ENCODE peak calls at places on chromosome X, in ten cellular contexts. Q is esophagus squamous epithelium, I is cardiac muscle cell, W is CD14-positive monocyte, K is breast epithelium, S is NB4, N is H1, Y is thyroid gland, E is OCI-LY7, Z is bronchial epithelial cell. G is an unnamed sample.

GRCh38 chrX:153588021-153588781 is 10.7 kb downstream of the CCNQ start:
- DNase-seq in Y (no peak), S (no peak), Z (no peak), K (no peak), W (no peak), E (no peak), N (no peak), Q (no peak), I (no peak), G (no peak)

GRCh38 chrX:78650906-78651437 is 8.2 kb downstream of the RTL3 start:
- DNase-seq in N (no peak), K (no peak), I (peak; percentile 68), Z (no peak), E (no peak), Y (no peak), S (peak; percentile 91), W (no peak), Q (no peak), G (no peak)

GRCh38 chrX:108834036-108834435 is 97.7 kb upstream of the IRS4 start:
- DNase-seq in Z (no peak), W (no peak), S (no peak), N (no peak), Q (no peak), I (no peak), E (no peak), Y (peak; percentile 1), K (no peak), G (no peak)

GRCh38 chrX:147978931-147979330 is 2.2 kb upstream of the FMR1NB start:
- DNase-seq in W (no peak), I (no peak), K (no peak), N (no peak), S (peak; percentile 12), Q (no peak), Y (no peak), Z (no peak), E (no peak), G (no peak)

GRCh38 chrX:39582091-39582490 is 515.7 kb downstream of the BCOR start:
- DNase-seq in S (peak; percentile 3), Z (peak; percentile 42), E (no peak), K (peak; percentile 58), I (peak; percentile 40), Q (no peak), Y (peak; percentile 3), W (peak; percentile 48), N (no peak), G (no peak)

GRCh38 chrX:48835524-48836329 is at the start of gene PCSK1N:
- DNase-seq in W (no peak), K (no peak), E (no peak), I (no peak), Q (no peak), Y (no peak), N (no peak), Z (no peak), S (no peak), G (no peak)

GRCh38 chrX:71017396-71017939 is 50.7 kb downstream of the SNX12 start:
- DNase-seq in K (peak; percentile 78), E (no peak), Q (no peak), I (peak; percentile 1), N (no peak), S (no peak), Z (peak; percentile 4), Y (no peak), W (no peak), G (no peak)

GRCh38 chrX:27444093-27444908 is 18.8 kb downstream of the PPP4R3C start:
- DNase-seq in E (no peak), W (no peak), Y (no peak), S (no peak), I (no peak), K (no peak), Q (no peak), N (no peak), Z (no peak), G (no peak)

GRCh38 chrX:1713296-1713695 is 98.4 kb downstream of the ASMT start:
- DNase-seq in Y (no peak), Z (no peak), W (no peak), E (no peak), S (no peak), K (no peak), Q (no peak), N (no peak), I (no peak), G (no peak)

GRCh38 chrX:12819231-12819630 is 28.0 kb downstream of the PRPS2 start:
- DNase-seq in K (no peak), Y (no peak), Z (peak; percentile 80), S (no peak), E (no peak), N (no peak), I (no peak), W (no peak), Q (no peak), G (no peak)

GRCh38 chrX:10071451-10072163 is 85.2 kb upstream of the CLCN4 start:
- DNase-seq in N (no peak), S (no peak), Z (no peak), I (no peak), K (no peak), Y (no peak), W (no peak), E (no peak), Q (no peak), G (no peak)

GRCh38 chrX:72048515-72049455 is 82.9 kb downstream of the RTL5 start:
- DNase-seq in I (no peak), Z (no peak), W (no peak), Y (no peak), E (no peak), K (no peak), Q (no peak), N (no peak), S (peak; percentile 38), G (no peak)

GRCh38 chrX:40521868-40522450 is 58.8 kb upstream of the ATP6AP2 start:
- DNase-seq in S (no peak), W (no peak), Z (no peak), Y (no peak), I (no peak), N (no peak), Q (no peak), K (no peak), E (no peak), G (no peak)

GRCh38 chrX:119423631-119424030 is 24.5 kb downstream of the SLC25A43 start:
- DNase-seq in K (no peak), Z (no peak), Q (no peak), I (peak; percentile 54), S (no peak), W (no peak), Y (no peak), E (no peak), N (no peak), G (no peak)

GRCh38 chrX:149074429-149074828 is 430.7 kb downstream of the IDS start:
- DNase-seq in K (no peak), Z (peak; percentile 22), W (no peak), I (peak; percentile 86), Q (no peak), E (peak; percentile 0), S (peak; percentile 74), N (no peak), Y (no peak), G (no peak)

GRCh38 chrX:34350552-34350951 is 218.4 kb upstream of the FAM47A start:
- DNase-seq in N (no peak), E (no peak), Z (peak; percentile 11), W (no peak), I (peak; percentile 54), K (no peak), S (no peak), Q (no peak), Y (no peak), G (no peak)

GRCh38 chrX:53324803-53325202 is 43.4 kb upstream of the IQSEC2 start:
- DNase-seq in E (no peak), Z (no peak), Q (no peak), W (no peak), I (no peak), Y (no peak), S (no peak), K (no peak), N (no peak), G (no peak)

GRCh38 chrX:120358687-120359086 is 3.2 kb upstream of the ATP1B4 start:
- DNase-seq in Y (no peak), I (no peak), Q (no peak), N (no peak), E (no peak), S (no peak), W (no peak), K (no peak), Z (peak; percentile 59), G (no peak)

GRCh38 chrX:101462892-101463291 is 22.4 kb upstream of the ARMCX4 start:
- DNase-seq in Z (peak; percentile 31), I (peak; percentile 32), N (no peak), Q (no peak), K (no peak), W (no peak), Y (no peak), E (peak; percentile 8), S (peak; percentile 3), G (no peak)
- TF ChIP-seq CTCF in Z (peak; percentile 38), I (peak; percentile 22), N (no peak), Q (no peak), K (no peak), W (no peak), Y (peak; percentile 9), E (peak; percentile 41), S (no peak), G (no peak)

DNA sequence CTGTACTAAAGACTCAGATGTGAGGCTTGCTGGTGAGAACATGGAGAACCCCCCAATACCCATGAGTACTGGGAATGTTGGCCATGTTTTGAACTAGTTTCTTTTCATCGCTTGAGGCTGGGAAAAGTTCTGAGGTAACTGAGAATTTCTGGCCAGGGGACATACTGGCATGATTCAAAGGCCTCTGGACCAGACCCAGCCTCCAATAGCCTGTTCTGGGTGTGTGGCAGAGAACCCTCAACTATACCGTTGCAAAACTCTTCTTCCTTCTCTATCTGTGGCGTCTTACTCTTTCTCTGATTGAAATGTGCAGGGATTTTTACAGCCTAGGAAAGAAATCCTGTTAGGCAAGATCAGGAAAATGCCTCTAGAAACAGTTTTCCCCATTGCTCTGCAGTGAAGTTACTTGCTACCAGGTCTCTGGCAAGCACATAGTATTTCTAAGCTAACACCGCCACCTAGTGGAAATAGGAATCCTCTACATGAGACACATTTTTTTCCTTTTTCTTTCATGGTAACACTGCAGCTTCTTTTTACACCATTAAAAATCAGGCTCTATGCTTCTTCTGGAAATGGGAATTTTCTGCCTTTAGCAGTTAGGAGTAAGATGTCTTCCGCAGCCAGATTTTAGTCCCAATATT is 170.7 kb upstream of the ZCCHC13 start:
- DNase-seq in K (no peak), I (peak; percentile 78), N (no peak), Q (no peak), E (peak; percentile 62), Y (no peak), S (peak; percentile 69), W (no peak), Z (peak; percentile 42), G (no peak)
- TF ChIP-seq CTCF in K (peak; percentile 51), I (peak; percentile 45), N (no peak), Q (peak; percentile 66), E (peak; percentile 76), Y (peak; percentile 57), S (peak; percentile 44), W (peak; percentile 54), Z (peak; percentile 49), G (no peak)

GRCh38 chrX:133215747-133216146 is 2.4 kb downstream of the TFDP3 start:
- DNase-seq in Y (peak; percentile 15), E (peak; percentile 0), Q (no peak), S (peak; percentile 11), K (no peak), N (no peak), Z (peak; percentile 38), I (peak; percentile 8), W (no peak), G (no peak)
- TF ChIP-seq CTCF in Y (peak; percentile 27), E (peak; percentile 42), Q (no peak), S (peak; percentile 14), K (peak; percentile 21), N (no peak), Z (peak; percentile 51), I (peak; percentile 17), W (no peak), G (no peak)

GRCh38 chrX:51459125-51459524 is 37.3 kb downstream of the NUDT11 start:
- DNase-seq in S (peak; percentile 39), N (no peak), K (no peak), I (peak; percentile 36), Q (no peak), Y (no peak), E (peak; percentile 54), Z (peak; percentile 29), W (no peak), G (no peak)
- TF ChIP-seq CTCF in S (peak; percentile 27), N (no peak), K (no peak), I (peak; percentile 38), Q (peak; percentile 24), Y (peak; percentile 25), E (peak; percentile 75), Z (peak; percentile 32), W (peak; percentile 31), G (no peak)

G was measured in activated B cell treated with CpG ODN at 0.5 μM for 24 hours.